ENCODE peak calls at places on chromosomes 4 and X, in eight cellular contexts. One of them, this sample, is unnamed.

GRCh38 chrX:121283921-121284320 is 236.5 kb downstream of the GLUD2 start:
- DNase-seq in lower lobe of right lung: no peak
- DNase-seq in left ventricle myocardium inferior: no peak
- DNase-seq in GM23338: no peak
- DNase-seq in SJCRH30: no peak
- DNase-seq in CD4-positive, alpha-beta T cell: no peak
- DNase-seq in hepatocyte: no peak
- DNase-seq in breast epithelium: no peak
- DNase-seq in this sample: no peak

GRCh38 chr4:97235516-97235915 is 907.8 kb downstream of the STPG2 start:
- DNase-seq in lower lobe of right lung: no peak
- DNase-seq in left ventricle myocardium inferior: no peak
- DNase-seq in GM23338: peak; percentile 12
- DNase-seq in SJCRH30: no peak
- DNase-seq in CD4-positive, alpha-beta T cell: no peak
- DNase-seq in hepatocyte: no peak
- DNase-seq in breast epithelium: no peak
- DNase-seq in this sample: no peak

GRCh38 chrX:2714551-2714950 is 23.5 kb downstream of the CD99 start:
- DNase-seq in lower lobe of right lung: no peak
- DNase-seq in left ventricle myocardium inferior: no peak
- DNase-seq in GM23338: no peak
- DNase-seq in SJCRH30: no peak
- DNase-seq in CD4-positive, alpha-beta T cell: no peak
- DNase-seq in hepatocyte: no peak
- DNase-seq in breast epithelium: no peak
- DNase-seq in this sample: no peak

GRCh38 chr4:113003841-113004240 is 45.6 kb upstream of the ANK2 start:
- DNase-seq in lower lobe of right lung: no peak
- DNase-seq in left ventricle myocardium inferior: no peak
- DNase-seq in GM23338: no peak
- DNase-seq in SJCRH30: no peak
- DNase-seq in CD4-positive, alpha-beta T cell: no peak
- DNase-seq in hepatocyte: no peak
- DNase-seq in breast epithelium: no peak
- DNase-seq in this sample: no peak

GRCh38 chr4:176814770-176815169 is 22.0 kb upstream of the VEGFC start:
- DNase-seq in lower lobe of right lung: no peak
- DNase-seq in left ventricle myocardium inferior: no peak
- DNase-seq in GM23338: no peak
- DNase-seq in SJCRH30: no peak
- DNase-seq in CD4-positive, alpha-beta T cell: no peak
- DNase-seq in hepatocyte: no peak
- DNase-seq in breast epithelium: no peak
- DNase-seq in this sample: no peak

GRCh38 chrX:101774340-101774739 is 114.7 kb upstream of the ARMCX2 start:
- DNase-seq in lower lobe of right lung: no peak
- DNase-seq in left ventricle myocardium inferior: no peak
- DNase-seq in GM23338: no peak
- DNase-seq in SJCRH30: no peak
- DNase-seq in CD4-positive, alpha-beta T cell: no peak
- DNase-seq in hepatocyte: no peak
- DNase-seq in breast epithelium: no peak
- DNase-seq in this sample: no peak

GRCh38 chrX:74195605-74196004 is 108.4 kb upstream of the ZCCHC13 start:
- DNase-seq in lower lobe of right lung: no peak
- DNase-seq in left ventricle myocardium inferior: peak; percentile 34
- DNase-seq in GM23338: no peak
- DNase-seq in SJCRH30: no peak
- DNase-seq in CD4-positive, alpha-beta T cell: no peak
- DNase-seq in hepatocyte: no peak
- DNase-seq in breast epithelium: no peak
- DNase-seq in this sample: no peak

GRCh38 chrX:68807818-68808217 is 21.0 kb upstream of the EFNB1 start:
- DNase-seq in lower lobe of right lung: no peak
- DNase-seq in left ventricle myocardium inferior: no peak
- DNase-seq in GM23338: peak; percentile 56
- DNase-seq in SJCRH30: peak; percentile 17
- DNase-seq in CD4-positive, alpha-beta T cell: no peak
- DNase-seq in hepatocyte: peak; percentile 40
- DNase-seq in breast epithelium: no peak
- DNase-seq in this sample: no peak

GRCh38 chrX:71938371-71938770 is 27.7 kb downstream of the NHSL2 start:
- DNase-seq in lower lobe of right lung: no peak
- DNase-seq in left ventricle myocardium inferior: no peak
- DNase-seq in GM23338: no peak
- DNase-seq in SJCRH30: no peak
- DNase-seq in CD4-positive, alpha-beta T cell: no peak
- DNase-seq in hepatocyte: no peak
- DNase-seq in breast epithelium: no peak
- DNase-seq in this sample: no peak

GRCh38 chrX:107547621-107548020 is 80.7 kb upstream of the PRPS1 start:
- DNase-seq in lower lobe of right lung: no peak
- DNase-seq in left ventricle myocardium inferior: peak; percentile 15
- DNase-seq in GM23338: no peak
- DNase-seq in SJCRH30: no peak
- DNase-seq in CD4-positive, alpha-beta T cell: no peak
- DNase-seq in hepatocyte: no peak
- DNase-seq in breast epithelium: no peak
- DNase-seq in this sample: no peak

GRCh38 chr4:64715741-64716140 is 306.5 kb upstream of the TECRL start:
- DNase-seq in lower lobe of right lung: no peak
- DNase-seq in left ventricle myocardium inferior: no peak
- DNase-seq in GM23338: no peak
- DNase-seq in SJCRH30: no peak
- DNase-seq in CD4-positive, alpha-beta T cell: no peak
- DNase-seq in hepatocyte: no peak
- DNase-seq in breast epithelium: no peak
- DNase-seq in this sample: no peak

GRCh38 chr4:6200011-6200921 is at the start of gene JAKMIP1:
- DNase-seq in lower lobe of right lung: peak; percentile 77
- DNase-seq in left ventricle myocardium inferior: peak; percentile 64
- DNase-seq in GM23338: peak; percentile 80
- DNase-seq in SJCRH30: no peak
- DNase-seq in CD4-positive, alpha-beta T cell: peak; percentile 71
- DNase-seq in hepatocyte: peak; percentile 88
- DNase-seq in breast epithelium: no peak
- DNase-seq in this sample: no peak

GRCh38 chrX:16999275-16999674 is 52.8 kb downstream of the REPS2 start:
- DNase-seq in lower lobe of right lung: no peak
- DNase-seq in left ventricle myocardium inferior: no peak
- DNase-seq in GM23338: no peak
- DNase-seq in SJCRH30: no peak
- DNase-seq in CD4-positive, alpha-beta T cell: no peak
- DNase-seq in hepatocyte: no peak
- DNase-seq in breast epithelium: no peak
- DNase-seq in this sample: no peak

GRCh38 chr4:96352051-96352517 is 512.2 kb downstream of the PDHA2 start:
- DNase-seq in lower lobe of right lung: no peak
- DNase-seq in left ventricle myocardium inferior: no peak
- DNase-seq in GM23338: peak; percentile 67
- DNase-seq in SJCRH30: peak; percentile 7
- DNase-seq in CD4-positive, alpha-beta T cell: no peak
- DNase-seq in hepatocyte: peak; percentile 13
- DNase-seq in breast epithelium: no peak
- DNase-seq in this sample: no peak

DNA sequence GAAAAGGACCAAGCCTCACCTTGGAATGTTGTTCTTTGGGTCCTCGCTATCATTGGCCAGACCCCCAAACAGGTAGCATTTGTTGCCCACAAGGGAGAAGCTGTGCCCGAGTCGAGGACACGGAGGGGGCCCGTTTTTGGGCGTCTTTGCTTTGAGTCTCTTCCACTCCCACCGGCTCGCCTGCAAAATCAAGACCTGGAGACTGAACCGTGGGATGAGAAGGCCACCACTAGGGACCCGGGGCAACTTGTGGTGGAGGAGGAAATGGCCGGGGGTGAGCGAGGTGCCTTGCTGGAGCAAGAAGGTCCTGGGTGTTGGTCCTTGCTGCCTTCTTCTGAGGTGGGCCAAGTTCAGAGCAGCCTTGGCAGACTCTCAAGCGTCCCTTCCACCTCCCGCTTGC is 7.5 kb downstream of the HCFC1 start:
- DNase-seq in lower lobe of right lung: no peak
- DNase-seq in left ventricle myocardium inferior: no peak
- DNase-seq in GM23338: no peak
- DNase-seq in SJCRH30: no peak
- DNase-seq in CD4-positive, alpha-beta T cell: no peak
- DNase-seq in hepatocyte: no peak
- DNase-seq in breast epithelium: no peak
- DNase-seq in this sample: no peak
- H3K27me3 ChIP-seq in lower lobe of right lung: no peaks in the 10 kb centered on the region
- H3K27me3 ChIP-seq in left ventricle myocardium inferior: no peaks in the 10 kb centered on the region
- H3K27me3 ChIP-seq in GM23338: no peaks in the 10 kb centered on the region
- H3K27me3 ChIP-seq in SJCRH30: no peaks in the 10 kb centered on the region
- H3K27me3 ChIP-seq in CD4-positive, alpha-beta T cell: no peaks in the 10 kb centered on the region
- H3K27me3 ChIP-seq in hepatocyte: no peaks in the 10 kb centered on the region
- H3K27me3 ChIP-seq in breast epithelium: no peaks in the 10 kb centered on the region
- H3K27me3 ChIP-seq in this sample: no peaks in the 10 kb centered on the region

DNA sequence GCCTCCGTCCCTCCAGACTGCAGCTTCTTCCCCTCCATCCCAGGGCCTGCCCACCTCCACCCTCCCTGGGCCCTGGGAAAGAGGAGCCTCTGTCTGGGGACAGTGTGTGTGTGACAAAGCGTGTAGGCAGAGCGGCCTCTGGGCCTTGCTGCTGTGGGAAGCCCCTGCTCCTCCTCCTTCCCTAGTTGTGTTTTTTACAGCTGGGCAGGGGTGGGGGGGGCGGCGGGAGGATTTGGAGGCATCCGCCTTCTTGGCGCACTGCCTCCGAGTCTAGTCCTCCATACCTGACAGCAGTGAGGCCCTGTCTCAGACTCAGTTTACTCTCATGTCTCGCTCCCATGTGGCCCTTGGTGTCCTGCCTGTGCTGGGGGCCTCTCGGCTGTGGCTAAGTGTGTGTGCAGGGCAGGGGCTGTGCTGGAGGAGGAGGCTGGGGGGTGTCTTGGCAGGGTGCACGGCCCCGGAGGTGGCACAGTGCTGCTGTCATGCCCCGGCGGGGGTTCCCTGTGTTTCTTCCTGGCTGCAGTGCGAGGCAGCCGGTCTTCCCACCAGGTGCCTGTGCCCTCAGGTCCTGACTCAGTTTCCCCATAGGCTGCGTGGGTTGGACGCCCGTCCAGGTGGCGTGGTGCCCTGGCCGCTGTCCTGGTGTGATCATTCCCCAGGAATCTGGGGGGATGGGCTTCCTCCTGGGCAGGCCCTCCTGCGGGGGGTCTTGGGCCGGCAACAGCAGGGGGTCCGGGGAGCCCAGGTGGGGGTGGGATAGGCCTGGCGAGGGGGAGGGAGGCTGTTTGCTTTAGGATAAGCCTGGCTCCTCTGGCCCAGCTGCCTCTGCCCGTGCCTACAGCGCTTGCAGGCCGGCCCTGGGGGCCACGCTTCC is 7.0 kb downstream of the FGFRL1 start:
- DNase-seq in lower lobe of right lung: no peak
- DNase-seq in left ventricle myocardium inferior: no peak
- DNase-seq in GM23338: no peak
- DNase-seq in SJCRH30: no peak
- DNase-seq in CD4-positive, alpha-beta T cell: no peak
- DNase-seq in hepatocyte: no peak
- DNase-seq in breast epithelium: no peak
- DNase-seq in this sample: no peak
- H3K27ac ChIP-seq in lower lobe of right lung: no peak overlapping the region
- H3K27ac ChIP-seq in left ventricle myocardium inferior: no peak overlapping the region
- H3K27ac ChIP-seq in GM23338: no peak overlapping the region
- H3K27ac ChIP-seq in SJCRH30: peak overlapping the region; percentile 70
- H3K27ac ChIP-seq in CD4-positive, alpha-beta T cell: no peak overlapping the region
- H3K27ac ChIP-seq in hepatocyte: no peak overlapping the region
- H3K27ac ChIP-seq in breast epithelium: no peak overlapping the region
- H3K27ac ChIP-seq in this sample: no peak overlapping the region

GRCh38 chr4:42558156-42558555 is 98.7 kb downstream of the ATP8A1 start:
- DNase-seq in lower lobe of right lung: no peak
- DNase-seq in left ventricle myocardium inferior: no peak
- DNase-seq in GM23338: no peak
- DNase-seq in SJCRH30: no peak
- DNase-seq in CD4-positive, alpha-beta T cell: no peak
- DNase-seq in hepatocyte: no peak
- DNase-seq in breast epithelium: no peak
- DNase-seq in this sample: no peak

GRCh38 chr4:42555828-42556227 is 101.1 kb downstream of the ATP8A1 start:
- DNase-seq in lower lobe of right lung: no peak
- DNase-seq in left ventricle myocardium inferior: no peak
- DNase-seq in GM23338: no peak
- DNase-seq in SJCRH30: no peak
- DNase-seq in CD4-positive, alpha-beta T cell: no peak
- DNase-seq in hepatocyte: no peak
- DNase-seq in breast epithelium: no peak
- DNase-seq in this sample: no peak

GRCh38 chr4:42554072-42554471 is 102.8 kb downstream of the ATP8A1 start:
- DNase-seq in lower lobe of right lung: no peak
- DNase-seq in left ventricle myocardium inferior: no peak
- DNase-seq in GM23338: no peak
- DNase-seq in SJCRH30: no peak
- DNase-seq in CD4-positive, alpha-beta T cell: no peak
- DNase-seq in hepatocyte: no peak
- DNase-seq in breast epithelium: no peak
- DNase-seq in this sample: no peak
- H3K27me3 ChIP-seq in lower lobe of right lung: no peaks in the 10 kb centered on the region
- H3K27me3 ChIP-seq in left ventricle myocardium inferior: no peaks in the 10 kb centered on the region
- H3K27me3 ChIP-seq in GM23338: no peaks in the 10 kb centered on the region
- H3K27me3 ChIP-seq in SJCRH30: peaks cover 14% of the 10 kb centered on the region
- H3K27me3 ChIP-seq in CD4-positive, alpha-beta T cell: no peaks in the 10 kb centered on the region
- H3K27me3 ChIP-seq in hepatocyte: no peaks in the 10 kb centered on the region
- H3K27me3 ChIP-seq in breast epithelium: no peaks in the 10 kb centered on the region
- H3K27me3 ChIP-seq in this sample: no peaks in the 10 kb centered on the region

GRCh38 chrX:136779346-136779781 is 1.4 kb downstream of the ARHGEF6 start:
- DNase-seq in lower lobe of right lung: no peak
- DNase-seq in left ventricle myocardium inferior: no peak
- DNase-seq in GM23338: no peak
- DNase-seq in SJCRH30: no peak
- DNase-seq in CD4-positive, alpha-beta T cell: no peak
- DNase-seq in hepatocyte: no peak
- DNase-seq in breast epithelium: no peak
- DNase-seq in this sample: no peak
- H3K27ac ChIP-seq in lower lobe of right lung: peak overlapping the region; percentile 73
- H3K27ac ChIP-seq in left ventricle myocardium inferior: peak overlapping the region; percentile 75
- H3K27ac ChIP-seq in GM23338: no peak overlapping the region
- H3K27ac ChIP-seq in SJCRH30: no peak overlapping the region
- H3K27ac ChIP-seq in CD4-positive, alpha-beta T cell: peak overlapping the region; percentile 65
- H3K27ac ChIP-seq in hepatocyte: no peak overlapping the region
- H3K27ac ChIP-seq in breast epithelium: peak overlapping the region; percentile 79
- H3K27ac ChIP-seq in this sample: peak overlapping the region; percentile 46

This sample was measured in esophagus squamous epithelium.